ENCODE peak calls at places on chromosome 12, in six cellular contexts. E is stimulated activated CD4-positive, alpha-beta T cell treated with anti-CD3 and anti-CD28 coated beads, Interleukin-12 subunit alpha, Interleukin-12 subunit beta, amount 100 ng/mL, for 4 hours; D is AG20443; M is NCI-H226; U is ELR; H is hepatocyte. Z is an unnamed sample.

GRCh38 chr12:58470266-58471010 is 449.9 kb downstream of the LRIG3 start:
- DNase-seq in U (no peak), E (no peak), M (no peak), H (no peak), D (no peak), Z (no peak)

GRCh38 chr12:69495071-69495470 is 24.9 kb downstream of the FRS2 start:
- DNase-seq in H (no peak), M (no peak), D (no peak), E (no peak), U (no peak), Z (no peak)

GRCh38 chr12:21819236-21819635 is 44.7 kb upstream of the KCNJ8 start:
- DNase-seq in E (no peak), D (peak; percentile 26), M (peak; percentile 28), H (peak; percentile 11), U (peak; percentile 23), Z (peak; percentile 14)

GRCh38 chr12:124625867-124626675 is 58.7 kb upstream of the NCOR2 start:
- DNase-seq in H (peak; percentile 78), D (peak; percentile 95), E (no peak), M (peak; percentile 87), U (peak; percentile 78), Z (peak; percentile 96)

GRCh38 chr12:32149489-32149888 is 42.8 kb downstream of the BICD1 start:
- DNase-seq in E (no peak), H (no peak), U (no peak), D (no peak), M (no peak), Z (no peak)

GRCh38 chr12:130967631-130968030 is 13.9 kb downstream of the ADGRD1 start:
- DNase-seq in U (no peak), D (no peak), M (no peak), H (no peak), E (no peak), Z (no peak)

GRCh38 chr12:93657076-93657475 is 20.1 kb upstream of the CRADD start:
- DNase-seq in D (no peak), M (no peak), U (no peak), E (no peak), H (no peak), Z (no peak)

GRCh38 chr12:44462729-44463128 is 413.4 kb downstream of the NELL2 start:
- DNase-seq in E (no peak), U (no peak), D (no peak), H (no peak), M (no peak), Z (no peak)

GRCh38 chr12:128662106-128662505 is 161.7 kb downstream of the SLC15A4 start:
- DNase-seq in E (no peak), D (no peak), U (no peak), H (peak; percentile 21), M (no peak), Z (no peak)

GRCh38 chr12:122955151-122955550 is 11.1 kb downstream of the ABCB9 start:
- DNase-seq in E (no peak), H (no peak), D (no peak), U (no peak), M (no peak), Z (peak; percentile 82)

GRCh38 chr12:65646127-65646643 is 178.1 kb upstream of the HMGA2 start:
- DNase-seq in H (no peak), D (no peak), M (no peak), E (no peak), U (no peak), Z (no peak)

GRCh38 chr12:57178213-57178612 is 30.8 kb upstream of the LRP1-AS start:
- DNase-seq in U (no peak), M (no peak), E (no peak), H (no peak), D (no peak), Z (no peak)

GRCh38 chr12:114286145-114286544 is 119.8 kb downstream of the TBX5 start:
- DNase-seq in U (no peak), H (no peak), E (no peak), M (no peak), D (no peak), Z (no peak)

GRCh38 chr12:48078901-48079300 is 27.0 kb downstream of the SENP1 start:
- DNase-seq in U (peak; percentile 75), E (no peak), H (no peak), D (peak; percentile 42), M (peak; percentile 70), Z (peak; percentile 65)

GRCh38 chr12:57746025-57746424 is 1.2 kb downstream of the TSPAN31 start:
- DNase-seq in E (no peak), D (no peak), M (no peak), U (no peak), H (no peak), Z (no peak)

GRCh38 chr12:11941601-11942360 is 129.0 kb upstream of the BCL2L14 start:
- DNase-seq in D (peak; percentile 88), E (no peak), H (no peak), M (peak; percentile 80), U (peak; percentile 61), Z (peak; percentile 66)

GRCh38 chr12:56151672-56152131 is 685 bp upstream of the MYL6B start:
- DNase-seq in H (peak; percentile 82), U (peak; percentile 70), D (peak; percentile 24), E (peak; percentile 56), M (peak; percentile 55), Z (peak; percentile 33)